ENCODE peak calls at places on chromosomes 12 and 14, in ten cellular contexts. A is fibroblast of lung; V is neural progenitor cell; F is activated CD4-positive, alpha-beta T cell treated with anti-CD3 and anti-CD28 coated beads, Interleukin-2, amount 50 U/mL, for 1 hour; S is GM23338; I is nephron progenitor cell; P is skeletal muscle cell; T is brain microvascular endothelial cell; Y is stimulated activated CD4-positive, alpha-beta T cell treated with anti-CD3 and anti-CD28 coated beads, Interleukin-12 subunit alpha, Interleukin-12 subunit beta, amount 100 ng/mL, for 4 hours; X is myocyte. G is an unnamed sample.

GRCh38 chr12:114984641-114985041 is 300.7 kb upstream of the TBX3 start:
- DNase-seq in F (no peak), A (no peak), P (no peak), S (no peak), Y (no peak), I (no peak), X (no peak), T (no peak), V (no peak), G (no peak)

GRCh38 chr14:35046751-35047536 is 872 bp downstream of the FAM177A1 start:
- DNase-seq in S (peak), V (no peak), F (no peak), X (no peak), T (no peak), A (peak), P (no peak), I (no peak), Y (no peak), G (no peak)

GRCh38 chr12:14252697-14253096 is 112.8 kb upstream of the ATF7IP start:
- DNase-seq in P (no peak), I (no peak), V (no peak), X (no peak), T (no peak), A (no peak), F (no peak), S (no peak), Y (no peak), G (no peak)

GRCh38 chr14:55351111-55351510 is 60.5 kb downstream of the ATG14 start:
- DNase-seq in X (no peak), A (no peak), Y (no peak), I (no peak), F (no peak), S (no peak), P (no peak), V (no peak), T (no peak), G (no peak)

GRCh38 chr12:3229577-3229976 is 152.4 kb downstream of the TSPAN9 start:
- DNase-seq in T (no peak), F (no peak), Y (no peak), A (no peak), X (no peak), S (no peak), I (no peak), V (no peak), P (no peak), G (no peak)

GRCh38 chr12:13942826-13943225 is 38.6 kb downstream of the GRIN2B start:
- DNase-seq in X (no peak), A (no peak), F (no peak), T (no peak), I (no peak), Y (no peak), S (peak), V (peak), P (no peak), G (no peak)

GRCh38 chr12:104573-105081 is 38.1 kb downstream of the IQSEC3 start:
- DNase-seq in P (no peak), T (no peak), V (peak), F (no peak), I (no peak), X (peak), A (no peak), S (peak), Y (no peak), G (peak)

GRCh38 chr12:6998708-6999451 is 19.4 kb downstream of the LPCAT3 start:
- DNase-seq in P (no peak), T (no peak), Y (no peak), F (no peak), X (peak), I (no peak), S (no peak), V (no peak), A (no peak), G (no peak)

GRCh38 chr14:82621881-82622450 is 1088.3 kb upstream of the SEL1L start:
- DNase-seq in Y (no peak), F (no peak), P (no peak), A (no peak), I (no peak), V (no peak), S (peak), X (no peak), T (no peak), G (no peak)

GRCh38 chr12:125289965-125290364 is 224.7 kb downstream of the AACS start:
- DNase-seq in V (no peak), Y (no peak), F (no peak), S (no peak), T (no peak), X (no peak), A (no peak), P (no peak), I (no peak), G (no peak)

GRCh38 chr12:101097829-101098580 is 112.0 kb downstream of the SLC5A8 start:
- DNase-seq in A (no peak), V (no peak), F (no peak), Y (no peak), X (no peak), I (no peak), S (no peak), P (no peak), T (no peak), G (no peak)

GRCh38 chr14:77682158-77682553 is 25.7 kb downstream of the ALKBH1 start:
- DNase-seq in X (peak), Y (no peak), F (no peak), S (no peak), T (no peak), I (no peak), A (peak), P (no peak), V (no peak), G (no peak)

GRCh38 chr12:55842681-55843429 is at the start of gene MMP19:
- DNase-seq in I (no peak), S (peak), T (peak), P (peak), V (no peak), A (peak), X (peak), F (no peak), Y (no peak), G (no peak)

GRCh38 chr14:77000340-77001235 is 27.9 kb downstream of the IRF2BPL start:
- DNase-seq in T (no peak), P (peak), S (peak), I (peak), X (peak), A (peak), F (no peak), Y (no peak), V (peak), G (peak)

GRCh38 chr14:95850429-95850828 is 26.2 kb upstream of the TUNAR start:
- DNase-seq in I (no peak), P (no peak), F (no peak), Y (no peak), A (no peak), S (no peak), V (no peak), X (no peak), T (no peak), G (no peak)

GRCh38 chr12:42705863-42706262 is 116.3 kb upstream of the PRICKLE1 start:
- DNase-seq in Y (no peak), X (peak), F (no peak), S (no peak), V (peak), A (peak), T (peak), I (no peak), P (peak), G (no peak)